ENCODE peak calls at places on chromosomes 11 and 22, in eight cellular contexts. K, V, I, Z, A, Y, E and H are unnamed samples. For H3K9me3, the result is how much of the 10 kb centered on the place peaks cover.

GRCh38 chr11:41879186-41879738 is 419.8 kb upstream of the LRRC4C start:
- DNase-seq in K (no peak), A (no peak), Y (no peak), Z (no peak), V (no peak), E (no peak), I (no peak), H (no peak)

GRCh38 chr22:33382427-33382826 is 324.2 kb upstream of the SYN3 start:
- DNase-seq in Y (no peak), I (no peak), E (no peak), V (no peak), A (no peak), Z (no peak), K (no peak), H (no peak)

GRCh38 chr22:32583921-32584335 is 109.3 kb downstream of the FBXO7 start:
- DNase-seq in K (no peak), I (no peak), V (peak), Z (no peak), Y (no peak), E (no peak), A (no peak), H (no peak)

GRCh38 chr22:36435516-36436415 is 45.7 kb downstream of the TXN2 start:
- DNase-seq in A (no peak), Z (peak), V (no peak), I (peak), K (peak), Y (no peak), E (peak), H (no peak)

GRCh38 chr22:29212738-29213137 is 7.0 kb downstream of the EMID1 start:
- DNase-seq in Y (no peak), K (no peak), V (no peak), A (no peak), I (no peak), Z (no peak), E (no peak), H (no peak)

GRCh38 chr11:62108017-62108750 is 15.6 kb upstream of the INCENP start:
- DNase-seq in K (no peak), E (no peak), Z (no peak), Y (peak), A (peak), I (no peak), V (no peak), H (no peak)

GRCh38 chr22:43488031-43488892 is 76.4 kb downstream of the MPPED1 start:
- DNase-seq in A (no peak), Z (no peak), Y (no peak), K (no peak), I (no peak), E (no peak), V (no peak), H (no peak)

GRCh38 chr11:69834251-69834650 is 15.0 kb upstream of the FGF3 start:
- DNase-seq in Z (no peak), V (no peak), I (no peak), K (no peak), A (no peak), Y (no peak), E (no peak), H (peak)

GRCh38 chr11:1542267-1542666 is 29.8 kb downstream of the DUSP8 start:
- DNase-seq in Y (no peak), K (no peak), E (no peak), A (no peak), I (peak), V (no peak), Z (peak), H (no peak)

GRCh38 chr11:129815596-129816461 is at the start of gene TMEM45B:
- DNase-seq in Y (no peak), I (peak), V (no peak), Z (peak), A (no peak), K (no peak), E (peak), H (peak)

GRCh38 chr11:67353317-67354313 is at the start of gene POLD4:
- DNase-seq in Z (peak), A (peak), I (peak), Y (peak), V (peak), E (peak), K (peak), H (peak)

GRCh38 chr22:24424001-24424900 is 3.1 kb upstream of the ADORA2A start:
- DNase-seq in Z (peak), V (no peak), E (peak), A (no peak), Y (no peak), K (no peak), I (no peak), H (no peak)

GRCh38 chr11:134098566-134099184 is 29.8 kb downstream of the JAM3 start:
- DNase-seq in E (no peak), I (no peak), Z (no peak), V (no peak), A (no peak), K (no peak), Y (no peak), H (no peak)

GRCh38 chr22:36938028-36938425 is 24.6 kb downstream of the CSF2RB start:
- DNase-seq in A (no peak), K (no peak), V (no peak), I (no peak), Z (no peak), Y (no peak), E (no peak), H (peak)

GRCh38 chr11:65274734-65275682 is 13.2 kb downstream of the POLA2 start:
- DNase-seq in I (peak), Z (peak), E (peak), A (peak), Y (peak), V (peak), K (peak), H (peak)

GRCh38 chr11:3959918-3960295 is 104.4 kb downstream of the STIM1 start:
- DNase-seq in V (no peak), A (no peak), K (no peak), I (no peak), E (no peak), Y (no peak), Z (no peak), H (no peak)

GRCh38 chr11:122138759-122139594 is 23.0 kb upstream of the BLID start:
- DNase-seq in A (no peak), Z (no peak), I (no peak), V (no peak), Y (no peak), K (no peak), E (no peak), H (no peak)

GRCh38 chr11:47415949-47416472 is 7.6 kb downstream of the SLC39A13 start:
- DNase-seq in A (peak), K (peak), Y (peak), I (peak), E (peak), Z (peak), V (peak), H (peak)

GRCh38 chr11:37527545-37527944 is 929.5 kb upstream of the RAG2 start:
- DNase-seq in V (no peak), I (no peak), Z (no peak), Y (no peak), K (no peak), A (no peak), E (no peak), H (no peak)

GRCh38 chr22:47588583-47588970 is 826.1 kb downstream of the TBC1D22A start:
- DNase-seq in V (peak), E (no peak), Y (no peak), K (no peak), A (no peak), Z (no peak), I (no peak), H (peak)

GRCh38 chr22:47587361-47587760 is 824.9 kb downstream of the TBC1D22A start:
- DNase-seq in Y (no peak), E (no peak), V (peak), A (no peak), Z (no peak), K (no peak), I (no peak), H (peak)

GRCh38 chr22:47589271-47590250 is 827.1 kb downstream of the TBC1D22A start:
- DNase-seq in Y (no peak), E (no peak), K (no peak), A (no peak), V (peak), I (no peak), Z (no peak), H (peak)

GRCh38 chr22:47586946-47587345 is 824.5 kb downstream of the TBC1D22A start:
- DNase-seq in K (no peak), I (no peak), A (no peak), V (peak), E (no peak), Y (no peak), Z (no peak), H (peak)

GRCh38 chr22:47587861-47588582 is 825.6 kb downstream of the TBC1D22A start:
- DNase-seq in A (no peak), I (no peak), V (peak), Z (no peak), K (no peak), E (no peak), Y (no peak), H (peak)
- H3K9me3 ChIP-seq in A (under half), I (under half), V (under half), Z (under half), K (under half), E (under half), Y (under half), H (under half)

GRCh38 chr22:47354668-47355387 is 592.4 kb downstream of the TBC1D22A start:
- DNase-seq in Y (no peak), V (no peak), K (no peak), A (no peak), E (no peak), I (no peak), Z (no peak), H (no peak)

GRCh38 chr22:47355776-47356432 is 593.5 kb downstream of the TBC1D22A start:
- DNase-seq in Z (no peak), E (no peak), Y (no peak), K (no peak), A (no peak), V (no peak), I (no peak), H (no peak)

GRCh38 chr22:47357086-47357485 is 594.6 kb downstream of the TBC1D22A start:
- DNase-seq in V (no peak), E (no peak), K (no peak), Z (no peak), Y (no peak), I (no peak), A (no peak), H (no peak)

GRCh38 chr22:47356433-47357011 is 594.1 kb downstream of the TBC1D22A start:
- DNase-seq in E (no peak), K (no peak), V (no peak), A (no peak), Y (no peak), I (no peak), Z (no peak), H (no peak)

GRCh38 chr22:47355388-47355725 is 592.9 kb downstream of the TBC1D22A start:
- DNase-seq in I (no peak), V (no peak), Y (no peak), A (no peak), E (no peak), Z (no peak), K (no peak), H (no peak)
- H3K9me3 ChIP-seq in I (under half), V (under half), Y (under half), A (under half), E (under half), Z (under half), K (under half), H (under half)

GRCh38 chr22:47372596-47373385 is 610.3 kb downstream of the TBC1D22A start:
- DNase-seq in I (no peak), K (no peak), A (no peak), Y (no peak), E (peak), V (peak), Z (no peak), H (peak)
- H3K9me3 ChIP-seq in I (under half), K (under half), A (under half), Y (under half), E (under half), V (under half), Z (under half), H (under half)

GRCh38 chr22:48185071-48185470 is 1422.6 kb downstream of the TBC1D22A start:
- DNase-seq in I (no peak), E (no peak), V (no peak), Z (no peak), Y (no peak), K (no peak), A (no peak), H (no peak)
- H3K9me3 ChIP-seq in I (under half), E (under half), V (under half), Z (under half), Y (under half), K (under half), A (under half), H (under half)

DNA sequence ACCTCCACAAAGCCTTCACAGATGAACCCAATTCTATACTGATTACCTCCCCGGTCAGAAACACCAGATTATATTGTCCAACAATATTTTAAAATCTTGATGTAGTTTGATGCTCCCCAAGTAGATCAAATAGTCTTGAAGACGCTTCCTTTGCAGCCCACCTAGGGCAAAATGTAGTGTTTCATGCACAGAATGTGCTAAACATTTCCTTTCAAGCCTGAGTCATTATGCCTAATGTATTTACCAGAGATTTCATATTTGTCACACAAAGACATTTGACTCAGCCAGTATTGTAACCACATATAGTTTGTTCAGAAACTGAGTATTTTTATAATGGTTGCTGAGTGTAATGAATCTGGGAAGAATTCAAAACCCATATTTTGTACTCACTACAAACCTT is 1396.8 kb downstream of the LRRC4C start:
- DNase-seq in K (no peak), Z (no peak), I (no peak), E (no peak), Y (no peak), V (no peak), A (no peak), H (no peak)
- H3K9me3 ChIP-seq in K (under half), Z (under half), I (under half), E (under half), Y (under half), V (under half), A (under half), H (under half)

GRCh38 chr11:118222437-118222836 is 2.4 kb downstream of the JAML start:
- DNase-seq in Z (no peak), K (no peak), E (no peak), A (no peak), V (no peak), I (no peak), Y (no peak), H (no peak)
- H3K9me3 ChIP-seq in Z (under half), K (under half), E (under half), A (under half), V (under half), I (under half), Y (under half), H (under half)